ENCODE peak calls at places on chromosomes 6 and 20, in four cellular contexts. B, N, S and Z are unnamed samples.

GRCh38 chr6:38209291-38209865 is 389.9 kb downstream of the ZFAND3 start:
- DNase-seq in B (no peak), N (no peak), S (no peak), Z (no peak)

GRCh38 chr6:169896826-169897456 is 145.5 kb downstream of the ERMARD start:
- DNase-seq in B (no peak), N (no peak), S (no peak), Z (no peak)

GRCh38 chr6:139240161-139241010 is 51.4 kb downstream of the TXLNB start:
- DNase-seq in B (peak), N (no peak), S (peak), Z (peak)

GRCh38 chr20:45041464-45042337 is 59.2 kb downstream of the KCNS1 start:
- DNase-seq in B (no peak), N (peak), S (peak), Z (no peak)

GRCh38 chr6:91083226-91083625 is 496.4 kb upstream of the MAP3K7 start:
- DNase-seq in B (no peak), N (no peak), S (no peak), Z (no peak)

GRCh38 chr6:112253842-112254816 is at the start of gene LAMA4:
- DNase-seq in B (peak), N (peak), S (peak), Z (no peak)

GRCh38 chr6:56104591-56104990 is 142.8 kb downstream of the COL21A1 start:
- DNase-seq in B (no peak), N (no peak), S (no peak), Z (no peak)

GRCh38 chr20:31712112-31712553 is 10.5 kb downstream of the BCL2L1 start:
- DNase-seq in B (peak), N (no peak), S (peak), Z (no peak)

GRCh38 chr6:67952121-67952520 is 683.0 kb upstream of the ADGRB3 start:
- DNase-seq in B (no peak), N (no peak), S (no peak), Z (no peak)

GRCh38 chr6:82185948-82186347 is 61.6 kb downstream of the IBTK start:
- DNase-seq in B (no peak), N (no peak), S (no peak), Z (no peak)

GRCh38 chr6:140480852-140481251 is 1106.4 kb upstream of the CITED2 start:
- DNase-seq in B (no peak), N (no peak), S (no peak), Z (peak)

GRCh38 chr6:167287513-167288048 is 3.5 kb upstream of the UNC93A start:
- DNase-seq in B (no peak), N (no peak), S (no peak), Z (no peak)

GRCh38 chr6:65189344-65189743 is 517.7 kb downstream of the EYS start:
- DNase-seq in B (no peak), N (no peak), S (no peak), Z (no peak)

GRCh38 chr6:52877168-52877567 is 32.3 kb downstream of the GSTA3 start:
- DNase-seq in B (no peak), N (peak), S (no peak), Z (peak)

GRCh38 chr20:1124416-1124815 is 6.0 kb downstream of the PSMF1 start:
- DNase-seq in B (no peak), N (no peak), S (no peak), Z (no peak)

GRCh38 chr6:50030777-50031562 is 9.2 kb upstream of the DEFB110 start:
- DNase-seq in B (no peak), N (peak), S (peak), Z (no peak)

GRCh38 chr6:138035070-138035469 is 72.1 kb downstream of the PERP start:
- DNase-seq in B (no peak), N (no peak), S (peak), Z (no peak)

GRCh38 chr6:12403201-12403826 is 113.2 kb downstream of the EDN1 start:
- DNase-seq in B (no peak), N (peak), S (no peak), Z (peak)

GRCh38 chr6:57221936-57222683 is at the start of gene RAB23:
- DNase-seq in B (peak), N (peak), S (peak), Z (peak)

GRCh38 chr20:53917145-53918009 is 153.0 kb downstream of the BCAS1 start:
- DNase-seq in B (peak), N (no peak), S (no peak), Z (peak)

GRCh38 chr6:119594907-119595306 is 245.3 kb upstream of the MAN1A1 start:
- DNase-seq in B (no peak), N (no peak), S (no peak), Z (no peak)

GRCh38 chr6:28443112-28443773 is at the start of gene ZSCAN23:
- DNase-seq in B (peak), N (peak), S (peak), Z (peak)

GRCh38 chr6:142275146-142276006 is 26.4 kb upstream of the ADGRG6 start:
- DNase-seq in B (no peak), N (no peak), S (no peak), Z (no peak)